ENCODE peak calls at places on chromosomes 5 and 9, in five cellular contexts. H is CD8-positive, alpha-beta T cell; E is stimulated activated CD8-positive, alpha-beta memory T cell treated with anti-CD3 and anti-CD28 coated beads, Interleukin-7, amount 100 ng/mL, for 24 hours; U is activated T-helper 1 cell treated with anti-CD3 and anti-CD28 coated beads, Interleukin-2, amount 50 U/mL, for 16 hours; T is EL. X is an unnamed sample.

GRCh38 chr5:74261906-74262305 is 378.6 kb downstream of the ENC1 start:
- DNase-seq in U (no peak), H (no peak), E (no peak), T (no peak), X (no peak)

GRCh38 chr9:69019808-69020207 is 5.9 kb upstream of the PRKACG start:
- DNase-seq in H (peak; percentile 17), U (no peak), E (no peak), T (no peak), X (no peak)

GRCh38 chr5:143311428-143311827 is 92.1 kb downstream of the NR3C1 start:
- DNase-seq in E (no peak), U (no peak), T (peak; percentile 84), H (no peak), X (no peak)

GRCh38 chr9:32526707-32527048 is 682 bp upstream of the RIGI start:
- DNase-seq in H (no peak), T (no peak), E (no peak), U (no peak), X (no peak)

GRCh38 chr5:252546-252945 is 18.9 kb upstream of the PDCD6 start:
- DNase-seq in T (no peak), H (no peak), E (no peak), U (no peak), X (no peak)

GRCh38 chr5:158701406-158702177 is 398.1 kb downstream of the EBF1 start:
- DNase-seq in T (peak; percentile 93), E (no peak), U (no peak), H (no peak), X (no peak)

GRCh38 chr5:34583167-34583566 is 73.0 kb upstream of the RAI14 start:
- DNase-seq in E (no peak), U (no peak), T (no peak), H (no peak), X (no peak)

GRCh38 chr9:133927041-133927440 is 65.1 kb downstream of the VAV2 start:
- DNase-seq in T (no peak), U (no peak), H (no peak), E (no peak), X (no peak)

GRCh38 chr9:120878188-120879130 is 1.5 kb upstream of the PHF19 start:
- DNase-seq in E (no peak), U (no peak), H (no peak), T (no peak), X (no peak)

GRCh38 chr5:119435436-119436132 is 16.7 kb upstream of the HSD17B4 start:
- DNase-seq in E (peak; percentile 46), T (peak; percentile 50), U (peak; percentile 46), H (peak; percentile 66), X (no peak)

GRCh38 chr5:91937121-91937520 is 554.0 kb upstream of the ARRDC3 start:
- DNase-seq in T (no peak), E (no peak), H (no peak), U (no peak), X (no peak)

GRCh38 chr9:88537743-88538055 is 2.7 kb downstream of the NXNL2 start:
- DNase-seq in H (no peak), T (peak; percentile 86), U (no peak), E (no peak), X (no peak)

GRCh38 chr9:116284518-116284917 is 130.9 kb downstream of the PAPPA start:
- DNase-seq in H (no peak), U (no peak), T (no peak), E (no peak), X (no peak)

GRCh38 chr9:121463026-121463827 is 36.4 kb downstream of the GGTA1 start:
- DNase-seq in H (no peak), E (no peak), T (peak; percentile 9), U (no peak), X (no peak)

GRCh38 chr9:8764041-8764440 is 964.5 kb upstream of the DMAC1 start:
- DNase-seq in H (no peak), U (no peak), E (no peak), T (no peak), X (no peak)

GRCh38 chr9:29311221-29311620 is 1737.9 kb upstream of the C9orf72 start:
- DNase-seq in T (peak; percentile 50), H (no peak), E (no peak), U (no peak), X (no peak)

GRCh38 chr5:136446565-136446964 is 81.2 kb upstream of the TRPC7 start:
- DNase-seq in U (no peak), H (no peak), T (no peak), E (no peak), X (no peak)

GRCh38 chr9:72554221-72554641 is 32.8 kb downstream of the TMC1 start:
- DNase-seq in T (peak; percentile 98), H (no peak), U (no peak), E (no peak), X (no peak)